ENCODE peak calls at places on chromosomes 3 and 15, in four cellular contexts. T is EH, D is glutamatergic neuron, Z is keratinocyte. G is an unnamed sample.

GRCh38 chr15:43776101-43776717 is 557 bp downstream of the ELL3 start:
- DNase-seq in Z (no peak), D (peak; percentile 40), T (no peak), G (no peak)

GRCh38 chr3:184563569-184563925 is 2.0 kb downstream of the EPHB3 start:
- DNase-seq in Z (no peak), T (no peak), D (peak; percentile 17), G (no peak)

GRCh38 chr15:31102049-31102321 is 460 bp upstream of the TRPM1 start:
- DNase-seq in T (no peak), D (no peak), Z (no peak), G (no peak)

GRCh38 chr15:39083213-39083612 is 497.7 kb upstream of the THBS1 start:
- DNase-seq in D (no peak), Z (no peak), T (no peak), G (no peak)

GRCh38 chr15:43277231-43277823 is 10.6 kb upstream of the TGM5 start:
- DNase-seq in Z (no peak), D (no peak), T (no peak), G (no peak)

GRCh38 chr3:104349836-104350235 is 1016.9 kb upstream of the ALCAM start:
- DNase-seq in D (no peak), T (peak; percentile 71), Z (no peak), G (no peak)

GRCh38 chr3:146921693-146922092 is 316.5 kb upstream of the PLSCR5 start:
- DNase-seq in T (no peak), Z (no peak), D (no peak), G (no peak)

GRCh38 chr3:129399895-129400357 is 28.5 kb downstream of the EFCAB12 start:
- DNase-seq in Z (no peak), T (no peak), D (no peak), G (no peak)

GRCh38 chr15:68365140-68365745 is 66.7 kb downstream of the ITGA11 start:
- DNase-seq in Z (no peak), T (no peak), D (no peak), G (no peak)